ENCODE peak calls at places on chromosomes 4 and X, in nine cellular contexts. H, M, V, Y, I, C, B, Z and R are unnamed samples.

GRCh38 chr4:152992491-152992890 is 56.4 kb downstream of the FHDC1 start:
- DNase-seq in H (no peak), V (no peak), C (no peak), M (no peak), B (no peak), Z (no peak), I (no peak), Y (no peak), R (no peak)

GRCh38 chr4:188550296-188550695 is 411.1 kb downstream of the TRIML1 start:
- DNase-seq in C (no peak), Y (no peak), M (no peak), I (no peak), B (no peak), V (no peak), H (no peak), Z (no peak), R (no peak)

GRCh38 chr4:28241021-28241420 is 1380.4 kb downstream of the STIM2 start:
- DNase-seq in Z (no peak), C (no peak), H (no peak), M (no peak), V (no peak), I (no peak), B (no peak), Y (no peak), R (no peak)

GRCh38 chrX:30280428-30280827 is 28.8 kb downstream of the NR0B1 start:
- DNase-seq in I (no peak), Z (no peak), H (no peak), B (no peak), V (no peak), M (no peak), Y (no peak), C (no peak), R (no peak)

GRCh38 chr4:9804918-9805317 is 23.5 kb downstream of the DRD5 start:
- DNase-seq in H (no peak), C (no peak), Y (no peak), Z (peak), V (no peak), B (no peak), M (no peak), I (no peak), R (no peak)

GRCh38 chr4:13955551-13955950 is 328.0 kb upstream of the BOD1L1 start:
- DNase-seq in C (no peak), B (no peak), Y (no peak), V (no peak), Z (no peak), H (no peak), M (no peak), I (no peak), R (no peak)

GRCh38 chr4:25786497-25787065 is 76.2 kb downstream of the SEL1L3 start:
- DNase-seq in Y (no peak), B (no peak), V (no peak), I (no peak), H (no peak), Z (no peak), C (no peak), M (no peak), R (no peak)

GRCh38 chr4:41232406-41232805 is 18.1 kb upstream of the APBB2 start:
- DNase-seq in M (no peak), Y (no peak), B (no peak), V (peak), Z (peak), H (no peak), C (no peak), I (no peak), R (no peak)

GRCh38 chr4:158678767-158679166 is 6.7 kb downstream of the ETFDH start:
- DNase-seq in Z (no peak), M (no peak), H (no peak), B (no peak), V (no peak), C (no peak), Y (no peak), I (no peak), R (no peak)

GRCh38 chr4:8122746-8123145 is 35.9 kb downstream of the ABLIM2 start:
- DNase-seq in Z (no peak), H (no peak), C (peak), M (no peak), Y (no peak), B (no peak), V (no peak), I (no peak), R (no peak)

GRCh38 chr4:17811078-17811603 is 362 bp downstream of the NCAPG start:
- DNase-seq in B (no peak), M (no peak), Z (no peak), V (no peak), H (no peak), I (no peak), Y (no peak), C (no peak), R (no peak)

GRCh38 chrX:57282568-57282967 is 3.9 kb upstream of the FAAH2 start:
- DNase-seq in V (no peak), C (no peak), H (no peak), Z (no peak), I (no peak), M (no peak), B (no peak), Y (no peak), R (no peak)

GRCh38 chr4:101843054-101843453 is 52.5 kb downstream of the BANK1 start:
- DNase-seq in B (no peak), H (no peak), M (no peak), Y (no peak), V (no peak), C (no peak), Z (no peak), I (no peak), R (no peak)

GRCh38 chr4:80307183-80307735 is 28.3 kb upstream of the CFAP299 start:
- DNase-seq in B (no peak), C (no peak), H (no peak), Y (no peak), M (no peak), I (no peak), Z (peak), V (peak), R (no peak)

GRCh38 chr4:69038582-69038981 is 57.7 kb upstream of the UGT2B7 start:
- DNase-seq in M (no peak), V (peak), Y (no peak), C (no peak), Z (no peak), I (no peak), H (no peak), B (no peak), R (no peak)

GRCh38 chr4:86972997-86973396 is 38.2 kb downstream of the AFF1 start:
- DNase-seq in M (peak), C (peak), I (peak), B (peak), Z (peak), Y (no peak), V (peak), H (peak), R (no peak)

GRCh38 chr4:2354760-2355159 is 63.7 kb downstream of the ZFYVE28 start:
- DNase-seq in V (no peak), Y (no peak), B (peak), Z (no peak), I (no peak), M (no peak), H (no peak), C (no peak), R (no peak)

GRCh38 chr4:19402666-19403065 is 849.0 kb upstream of the SLIT2 start:
- DNase-seq in C (no peak), H (no peak), M (no peak), Y (no peak), Z (no peak), B (no peak), I (no peak), V (no peak), R (no peak)

GRCh38 chr4:181688416-181688815 is 554.8 kb upstream of the TENM3 start:
- DNase-seq in Y (no peak), Z (peak), M (no peak), B (no peak), I (no peak), V (no peak), H (no peak), C (no peak), R (no peak)

GRCh38 chr4:915041-915474 is 17.1 kb downstream of the GAK start:
- DNase-seq in Y (no peak), I (no peak), C (no peak), H (no peak), V (peak), M (no peak), Z (peak), B (peak), R (no peak)

GRCh38 chr4:168562021-168562691 is 65.3 kb downstream of the PALLD start:
- DNase-seq in Z (peak), C (no peak), I (no peak), V (peak), B (no peak), Y (no peak), H (no peak), M (no peak), R (no peak)

GRCh38 chrX:122552291-122552800 is 631.7 kb upstream of the GRIA3 start:
- DNase-seq in H (no peak), C (no peak), Y (no peak), Z (no peak), B (no peak), M (no peak), V (peak), I (no peak), R (no peak)

GRCh38 chrX:74450803-74451449 is 29.6 kb downstream of the SLC16A2 start:
- DNase-seq in Y (no peak), B (no peak), M (no peak), Z (peak), I (no peak), C (no peak), V (peak), H (no peak), R (no peak)

GRCh38 chrX:149962859-149963757 is 24.8 kb upstream of the EOLA2 start:
- DNase-seq in M (peak), H (peak), B (no peak), V (peak), C (peak), Y (no peak), Z (peak), I (peak), R (peak)

GRCh38 chr4:115152081-115152480 is 38.7 kb upstream of the NDST4 start:
- DNase-seq in B (no peak), V (no peak), C (no peak), M (no peak), H (no peak), Y (no peak), Z (no peak), I (no peak), R (no peak)

GRCh38 chr4:35934370-35934981 is 309.8 kb downstream of the ARAP2 start:
- DNase-seq in H (no peak), B (no peak), V (peak), I (no peak), M (no peak), Z (peak), Y (no peak), C (no peak), R (no peak)

GRCh38 chrX:77446029-77446585 is 1.1 kb upstream of the FGF16 start:
- DNase-seq in H (peak), C (peak), M (peak), Z (no peak), Y (no peak), V (peak), I (no peak), B (peak), R (peak)

GRCh38 chr4:152997771-152998487 is 61.8 kb downstream of the FHDC1 start:
- DNase-seq in Y (no peak), I (no peak), Z (no peak), B (no peak), H (no peak), M (no peak), V (no peak), C (no peak), R (no peak)

GRCh38 chrX:100649550-100650356 is 5.8 kb downstream of the SRPX2 start:
- DNase-seq in C (peak), Z (peak), B (peak), H (no peak), Y (no peak), I (peak), V (peak), M (peak), R (peak)

GRCh38 chr4:125849869-125850268 is 535.1 kb downstream of the FAT4 start:
- DNase-seq in C (no peak), Y (no peak), V (peak), M (no peak), I (no peak), Z (peak), B (no peak), H (no peak), R (no peak)

GRCh38 chr4:41540687-41541086 is 2.7 kb downstream of the LIMCH1 start:
- DNase-seq in I (no peak), M (no peak), C (no peak), Y (no peak), Z (no peak), B (no peak), V (no peak), H (no peak), R (no peak)

GRCh38 chrX:50978920-50979660 is 68.6 kb downstream of the BMP15 start:
- DNase-seq in I (peak), B (no peak), Y (no peak), H (peak), Z (no peak), C (no peak), M (peak), V (no peak), R (no peak)

GRCh38 chr4:116501954-116502353 is 583.4 kb downstream of the TRAM1L1 start:
- DNase-seq in Z (no peak), Y (no peak), B (no peak), C (no peak), M (no peak), I (no peak), H (no peak), V (no peak), R (no peak)

GRCh38 chr4:26273308-26273980 is 47.4 kb upstream of the RBPJ start:
- DNase-seq in M (no peak), Y (no peak), Z (no peak), I (peak), H (peak), V (no peak), C (no peak), B (no peak), R (no peak)

GRCh38 chr4:100428051-100428450 is 89.8 kb downstream of the EMCN start:
- DNase-seq in B (no peak), V (peak), H (no peak), I (no peak), C (no peak), Y (no peak), Z (peak), M (no peak), R (no peak)

GRCh38 chrX:136214551-136214950 is 36.6 kb downstream of the MAP7D3 start:
- DNase-seq in Y (no peak), Z (peak), V (peak), C (no peak), H (no peak), I (no peak), M (no peak), B (no peak), R (no peak)

GRCh38 chrX:154408659-154409221 is 314 bp downstream of the DNASE1L1 start:
- DNase-seq in B (no peak), H (no peak), C (no peak), Y (no peak), V (no peak), M (no peak), I (no peak), Z (no peak), R (no peak)

GRCh38 chrX:12526296-12526695 is 264.9 kb upstream of the PRPS2 start:
- DNase-seq in C (no peak), Z (no peak), M (no peak), I (no peak), B (no peak), H (no peak), V (no peak), Y (no peak), R (no peak)

GRCh38 chr4:81472249-81473085 is 760 bp upstream of the RASGEF1B start:
- DNase-seq in M (peak), Y (peak), B (no peak), I (no peak), H (peak), V (peak), Z (peak), C (no peak), R (peak)

DNA sequence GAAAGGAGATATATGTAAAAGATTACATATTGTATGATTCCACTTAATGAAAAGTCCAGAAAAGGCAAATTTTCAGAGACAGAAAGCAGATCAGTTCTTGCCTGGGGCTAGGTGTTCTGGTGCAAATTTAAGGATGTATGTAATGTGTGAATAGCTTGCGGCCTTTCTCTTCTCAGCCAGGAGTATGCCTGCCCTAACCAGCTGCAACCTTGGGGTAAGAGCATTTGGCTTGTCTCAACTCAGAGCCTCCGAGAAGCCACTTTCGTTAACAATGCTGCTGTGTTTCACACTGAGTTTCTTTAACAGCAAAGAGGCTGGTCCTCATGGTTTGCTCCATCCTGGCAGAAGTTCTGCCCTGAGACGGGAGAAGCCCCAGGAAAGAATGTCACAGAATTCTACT is 102.7 kb downstream of the SPCS3 start:
- DNase-seq in I (no peak), V (no peak), Z (no peak), Y (no peak), M (no peak), B (no peak), H (no peak), C (no peak), R (no peak)
- TF ChIP-seq CTCF in I (no peak), V (no peak), Z (no peak), Y (no peak), M (no peak), B (no peak), H (no peak), C (no peak), R (no peak)

DNA sequence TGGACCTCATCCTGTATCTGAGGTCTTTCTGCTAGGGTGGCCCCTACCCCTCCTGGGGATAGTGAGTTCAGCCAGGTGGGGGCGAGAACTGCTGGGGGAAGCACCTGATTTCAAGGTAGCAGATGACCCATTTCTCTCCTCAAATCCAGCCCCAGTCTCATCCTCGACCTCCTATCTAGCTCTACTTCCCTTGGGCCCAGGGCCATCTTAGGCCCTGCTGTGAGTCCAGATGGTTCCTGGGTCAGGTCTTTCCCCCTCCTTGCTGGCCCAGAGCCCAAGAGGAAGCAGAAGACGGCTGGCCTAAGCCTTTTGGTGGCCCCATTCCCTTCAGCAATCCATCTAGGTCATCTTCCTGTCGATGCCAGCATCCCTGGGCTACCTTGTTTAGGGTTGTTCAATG is 3.3 kb downstream of the CDK16 start:
- DNase-seq in C (no peak), H (no peak), M (no peak), V (no peak), B (no peak), I (no peak), Z (no peak), Y (no peak), R (no peak)
- TF ChIP-seq CTCF in C (no peak), H (no peak), M (no peak), V (no peak), B (no peak), I (no peak), Z (no peak), Y (no peak), R (no peak)

GRCh38 chrX:37646254-37646653 is 39.3 kb upstream of the XK start:
- DNase-seq in I (no peak), V (no peak), M (no peak), Y (no peak), C (no peak), Z (peak), H (no peak), B (no peak), R (no peak)
- TF ChIP-seq CTCF in I (no peak), V (peak), M (no peak), Y (no peak), C (no peak), Z (no peak), H (peak), B (no peak), R (peak)

DNA sequence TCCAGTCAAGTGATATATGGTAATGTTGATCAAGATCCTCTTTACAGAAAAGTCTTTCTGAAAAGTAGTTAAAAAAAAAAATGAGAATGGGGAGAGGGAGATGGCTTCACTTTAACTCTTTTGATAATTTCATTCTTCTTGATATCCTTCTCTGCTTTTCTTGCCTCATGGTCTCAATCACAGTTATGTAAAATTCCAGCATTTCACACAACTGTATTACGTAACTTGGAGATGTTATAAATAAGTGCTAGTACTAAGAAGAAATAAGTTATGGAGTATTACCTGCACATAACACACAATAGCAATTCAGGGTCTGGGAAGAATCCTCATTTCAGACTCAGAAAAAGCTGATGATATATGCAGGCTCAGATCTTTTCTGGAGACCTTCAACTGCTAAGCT is 22.0 kb downstream of the RUFY3 start:
- DNase-seq in Z (peak), B (no peak), M (no peak), V (peak), C (no peak), Y (no peak), I (no peak), H (no peak), R (no peak)
- TF ChIP-seq CTCF in Z (no peak), B (no peak), M (no peak), V (no peak), C (no peak), Y (no peak), I (no peak), H (no peak), R (no peak)

GRCh38 chrX:123976671-123977316 is 15.3 kb downstream of the STAG2 start:
- DNase-seq in V (peak), I (no peak), Y (no peak), B (no peak), C (no peak), H (no peak), M (no peak), Z (peak), R (no peak)
- TF ChIP-seq CTCF in V (peak), I (peak), Y (no peak), B (peak), C (peak), H (peak), M (no peak), Z (peak), R (no peak)

DNA sequence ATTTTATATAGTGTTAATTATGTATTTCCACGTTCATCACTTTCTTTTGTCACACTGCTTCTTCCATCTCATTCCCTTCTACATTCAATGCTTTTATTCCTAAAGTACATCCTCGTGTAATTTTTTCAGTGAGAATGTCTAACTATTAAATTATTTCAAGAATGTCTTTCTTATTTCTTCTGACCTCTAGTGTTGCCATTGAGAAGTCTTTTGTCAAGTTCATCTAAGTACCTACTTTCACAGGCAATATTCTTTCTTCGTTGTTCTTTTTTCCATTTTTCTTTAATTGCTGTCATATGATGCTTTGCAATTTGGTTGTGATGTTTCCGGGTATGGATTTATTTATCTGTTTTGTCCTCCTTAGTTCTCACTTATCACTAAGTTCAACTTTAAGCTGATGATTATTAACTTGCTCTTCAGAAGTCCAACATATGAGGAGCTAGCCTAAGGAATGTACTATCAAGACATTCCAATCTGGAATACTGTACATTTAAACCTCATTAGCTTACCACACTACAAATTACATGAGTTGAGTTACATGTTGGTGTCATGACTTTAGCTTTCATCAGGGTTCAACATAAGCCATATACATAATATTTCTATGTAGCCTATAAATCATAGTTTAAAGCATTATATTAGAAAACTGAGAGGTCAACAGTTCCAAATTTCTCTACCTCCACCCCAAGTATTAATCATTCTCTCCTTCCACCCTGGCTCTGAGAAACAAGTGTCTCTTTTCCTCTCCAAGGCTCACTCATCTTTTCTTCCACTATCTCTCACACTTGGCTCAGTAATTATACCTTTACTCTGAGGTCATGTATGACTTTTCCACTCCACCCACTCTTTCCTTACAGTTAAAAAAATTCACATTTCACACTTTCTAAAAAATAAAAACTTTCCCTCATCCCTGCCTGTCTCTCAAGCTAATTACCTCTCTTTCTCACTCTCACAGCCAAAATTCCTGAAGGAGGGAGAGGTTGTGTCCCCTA is 81.5 kb downstream of the COX18 start:
- DNase-seq in M (no peak), H (no peak), C (no peak), V (no peak), Z (peak), I (no peak), Y (no peak), B (no peak), R (no peak)
- TF ChIP-seq CTCF in M (no peak), H (no peak), C (no peak), V (no peak), Z (peak), I (no peak), Y (no peak), B (no peak), R (no peak)